ENCODE peak calls at places on chromosomes 13 and 19, in nine cellular contexts. One of them, this sample, is unnamed.
A peak's percentile ranks its signal among the peaks of the same experiment; 100 is the strongest.

GRCh38 chr19:11401808-11402543 is 17.1 kb downstream of the RGL3 start:
- DNase-seq in pancreas: peak; percentile 77
- DNase-seq in tibial nerve: no peak
- DNase-seq in left ventricle myocardium inferior: no peak
- DNase-seq in breast epithelium: no peak
- DNase-seq in CD4-positive, CD25-positive, alpha-beta regulatory T cell: no peak
- DNase-seq in A549: no peak
- DNase-seq in hepatocyte: no peak
- DNase-seq in GM23338: no peak
- DNase-seq in this sample: no peak

GRCh38 chr19:17214531-17215124 is 529 bp upstream of the USE1 start:
- DNase-seq in A549: no peak
- DNase-seq in GM23338: peak; percentile 56
- DNase-seq in breast epithelium: no peak
- DNase-seq in tibial nerve: no peak
- DNase-seq in pancreas: no peak
- DNase-seq in hepatocyte: peak; percentile 3
- DNase-seq in CD4-positive, CD25-positive, alpha-beta regulatory T cell: no peak
- DNase-seq in left ventricle myocardium inferior: no peak
- DNase-seq in this sample: no peak

GRCh38 chr13:53191091-53191490 is 162.5 kb downstream of the OLFM4 start:
- DNase-seq in GM23338: peak; percentile 45
- DNase-seq in A549: no peak
- DNase-seq in pancreas: no peak
- DNase-seq in hepatocyte: peak; percentile 33
- DNase-seq in CD4-positive, CD25-positive, alpha-beta regulatory T cell: no peak
- DNase-seq in left ventricle myocardium inferior: no peak
- DNase-seq in breast epithelium: no peak
- DNase-seq in tibial nerve: no peak
- DNase-seq in this sample: no peak

GRCh38 chr19:55536951-55537740 is at the start of gene SBK2:
- DNase-seq in GM23338: peak; percentile 93
- DNase-seq in A549: no peak
- DNase-seq in left ventricle myocardium inferior: no peak
- DNase-seq in tibial nerve: no peak
- DNase-seq in breast epithelium: no peak
- DNase-seq in CD4-positive, CD25-positive, alpha-beta regulatory T cell: no peak
- DNase-seq in hepatocyte: no peak
- DNase-seq in pancreas: no peak
- DNase-seq in this sample: no peak

GRCh38 chr13:45411631-45412030 is 6.5 kb downstream of the SLC25A30 start:
- DNase-seq in breast epithelium: no peak
- DNase-seq in A549: no peak
- DNase-seq in left ventricle myocardium inferior: no peak
- DNase-seq in CD4-positive, CD25-positive, alpha-beta regulatory T cell: no peak
- DNase-seq in tibial nerve: no peak
- DNase-seq in pancreas: no peak
- DNase-seq in hepatocyte: no peak
- DNase-seq in GM23338: no peak
- DNase-seq in this sample: no peak

GRCh38 chr13:110683203-110683883 is 22.6 kb downstream of the CARS2 start:
- DNase-seq in breast epithelium: no peak
- DNase-seq in pancreas: no peak
- DNase-seq in GM23338: peak; percentile 45
- DNase-seq in left ventricle myocardium inferior: no peak
- DNase-seq in hepatocyte: no peak
- DNase-seq in A549: no peak
- DNase-seq in tibial nerve: no peak
- DNase-seq in CD4-positive, CD25-positive, alpha-beta regulatory T cell: peak; percentile 15
- DNase-seq in this sample: no peak

GRCh38 chr13:78015782-78016181 is 97.2 kb upstream of the EDNRB start:
- DNase-seq in CD4-positive, CD25-positive, alpha-beta regulatory T cell: no peak
- DNase-seq in pancreas: no peak
- DNase-seq in breast epithelium: no peak
- DNase-seq in GM23338: no peak
- DNase-seq in hepatocyte: no peak
- DNase-seq in A549: no peak
- DNase-seq in left ventricle myocardium inferior: no peak
- DNase-seq in tibial nerve: no peak
- DNase-seq in this sample: no peak

GRCh38 chr13:110393761-110394160 is 86.7 kb downstream of the COL4A2 start:
- DNase-seq in hepatocyte: no peak
- DNase-seq in pancreas: no peak
- DNase-seq in left ventricle myocardium inferior: no peak
- DNase-seq in breast epithelium: no peak
- DNase-seq in tibial nerve: no peak
- DNase-seq in A549: no peak
- DNase-seq in GM23338: no peak
- DNase-seq in CD4-positive, CD25-positive, alpha-beta regulatory T cell: no peak
- DNase-seq in this sample: no peak

GRCh38 chr19:49196527-49197240 is 39.1 kb downstream of the TRPM4 start:
- DNase-seq in breast epithelium: peak; percentile 48
- DNase-seq in left ventricle myocardium inferior: peak; percentile 59
- DNase-seq in A549: no peak
- DNase-seq in GM23338: peak; percentile 24
- DNase-seq in pancreas: no peak
- DNase-seq in CD4-positive, CD25-positive, alpha-beta regulatory T cell: no peak
- DNase-seq in hepatocyte: no peak
- DNase-seq in tibial nerve: no peak
- DNase-seq in this sample: no peak

GRCh38 chr13:25753976-25754375 is 297.8 kb downstream of the SHISA2 start:
- DNase-seq in pancreas: no peak
- DNase-seq in left ventricle myocardium inferior: no peak
- DNase-seq in breast epithelium: no peak
- DNase-seq in GM23338: no peak
- DNase-seq in tibial nerve: no peak
- DNase-seq in A549: no peak
- DNase-seq in CD4-positive, CD25-positive, alpha-beta regulatory T cell: no peak
- DNase-seq in hepatocyte: no peak
- DNase-seq in this sample: no peak

GRCh38 chr13:92197669-92198068 is 799.2 kb downstream of the GPC5 start:
- DNase-seq in CD4-positive, CD25-positive, alpha-beta regulatory T cell: no peak
- DNase-seq in left ventricle myocardium inferior: no peak
- DNase-seq in breast epithelium: no peak
- DNase-seq in GM23338: no peak
- DNase-seq in pancreas: no peak
- DNase-seq in A549: no peak
- DNase-seq in hepatocyte: peak; percentile 7
- DNase-seq in tibial nerve: no peak
- DNase-seq in this sample: no peak

GRCh38 chr13:112932971-112933370 is 36.0 kb upstream of the MCF2L start:
- DNase-seq in breast epithelium: no peak
- DNase-seq in left ventricle myocardium inferior: no peak
- DNase-seq in pancreas: no peak
- DNase-seq in hepatocyte: no peak
- DNase-seq in GM23338: no peak
- DNase-seq in tibial nerve: no peak
- DNase-seq in CD4-positive, CD25-positive, alpha-beta regulatory T cell: no peak
- DNase-seq in A549: no peak
- DNase-seq in this sample: peak; percentile 39

GRCh38 chr13:112928958-112929777 is 39.8 kb upstream of the MCF2L start:
- DNase-seq in tibial nerve: no peak
- DNase-seq in GM23338: no peak
- DNase-seq in pancreas: no peak
- DNase-seq in A549: no peak
- DNase-seq in breast epithelium: no peak
- DNase-seq in left ventricle myocardium inferior: no peak
- DNase-seq in hepatocyte: peak; percentile 81
- DNase-seq in CD4-positive, CD25-positive, alpha-beta regulatory T cell: no peak
- DNase-seq in this sample: no peak

GRCh38 chr13:112930192-112930591 is 38.8 kb upstream of the MCF2L start:
- DNase-seq in CD4-positive, CD25-positive, alpha-beta regulatory T cell: no peak
- DNase-seq in left ventricle myocardium inferior: no peak
- DNase-seq in pancreas: no peak
- DNase-seq in tibial nerve: no peak
- DNase-seq in A549: no peak
- DNase-seq in hepatocyte: no peak
- DNase-seq in GM23338: no peak
- DNase-seq in breast epithelium: no peak
- DNase-seq in this sample: no peak

GRCh38 chr13:112929778-112930055 is 39.3 kb upstream of the MCF2L start:
- DNase-seq in A549: no peak
- DNase-seq in tibial nerve: no peak
- DNase-seq in GM23338: no peak
- DNase-seq in breast epithelium: no peak
- DNase-seq in pancreas: no peak
- DNase-seq in hepatocyte: no peak
- DNase-seq in left ventricle myocardium inferior: no peak
- DNase-seq in CD4-positive, CD25-positive, alpha-beta regulatory T cell: no peak
- DNase-seq in this sample: no peak

GRCh38 chr13:112931028-112931934 is 37.7 kb upstream of the MCF2L start:
- DNase-seq in hepatocyte: peak; percentile 81
- DNase-seq in left ventricle myocardium inferior: no peak
- DNase-seq in GM23338: peak; percentile 74
- DNase-seq in pancreas: no peak
- DNase-seq in A549: peak; percentile 50
- DNase-seq in CD4-positive, CD25-positive, alpha-beta regulatory T cell: no peak
- DNase-seq in breast epithelium: peak; percentile 64
- DNase-seq in tibial nerve: no peak
- DNase-seq in this sample: no peak
- H3K27ac ChIP-seq in hepatocyte: peak overlapping the region; percentile 72
- H3K27ac ChIP-seq in left ventricle myocardium inferior: no peak overlapping the region
- H3K27ac ChIP-seq in GM23338: no peak overlapping the region
- H3K27ac ChIP-seq in pancreas: no peak overlapping the region
- H3K27ac ChIP-seq in A549: no peak overlapping the region
- H3K27ac ChIP-seq in CD4-positive, CD25-positive, alpha-beta regulatory T cell: no peak overlapping the region
- H3K27ac ChIP-seq in breast epithelium: peak overlapping the region; percentile 57
- H3K27ac ChIP-seq in tibial nerve: no peak overlapping the region
- H3K27ac ChIP-seq in this sample: no peak overlapping the region

GRCh38 chr19:41930926-41931592 is 2.8 kb upstream of the ERFL start:
- DNase-seq in left ventricle myocardium inferior: no peak
- DNase-seq in CD4-positive, CD25-positive, alpha-beta regulatory T cell: no peak
- DNase-seq in GM23338: peak; percentile 87
- DNase-seq in pancreas: no peak
- DNase-seq in hepatocyte: no peak
- DNase-seq in breast epithelium: no peak
- DNase-seq in tibial nerve: no peak
- DNase-seq in A549: no peak
- DNase-seq in this sample: no peak

GRCh38 chr19:41928221-41928683 is at the start of gene ERFL:
- DNase-seq in tibial nerve: no peak
- DNase-seq in CD4-positive, CD25-positive, alpha-beta regulatory T cell: no peak
- DNase-seq in hepatocyte: no peak
- DNase-seq in left ventricle myocardium inferior: no peak
- DNase-seq in A549: no peak
- DNase-seq in GM23338: peak; percentile 50
- DNase-seq in pancreas: no peak
- DNase-seq in breast epithelium: no peak
- DNase-seq in this sample: no peak

GRCh38 chr19:41928754-41929535 is 696 bp upstream of the ERFL start:
- DNase-seq in tibial nerve: no peak
- DNase-seq in left ventricle myocardium inferior: no peak
- DNase-seq in GM23338: no peak
- DNase-seq in CD4-positive, CD25-positive, alpha-beta regulatory T cell: no peak
- DNase-seq in pancreas: no peak
- DNase-seq in hepatocyte: no peak
- DNase-seq in breast epithelium: no peak
- DNase-seq in A549: no peak
- DNase-seq in this sample: no peak

GRCh38 chr19:41929536-41930071 is 1.4 kb upstream of the ERFL start:
- DNase-seq in GM23338: peak; percentile 53
- DNase-seq in left ventricle myocardium inferior: no peak
- DNase-seq in A549: no peak
- DNase-seq in tibial nerve: no peak
- DNase-seq in pancreas: no peak
- DNase-seq in breast epithelium: no peak
- DNase-seq in CD4-positive, CD25-positive, alpha-beta regulatory T cell: no peak
- DNase-seq in hepatocyte: no peak
- DNase-seq in this sample: no peak

DNA sequence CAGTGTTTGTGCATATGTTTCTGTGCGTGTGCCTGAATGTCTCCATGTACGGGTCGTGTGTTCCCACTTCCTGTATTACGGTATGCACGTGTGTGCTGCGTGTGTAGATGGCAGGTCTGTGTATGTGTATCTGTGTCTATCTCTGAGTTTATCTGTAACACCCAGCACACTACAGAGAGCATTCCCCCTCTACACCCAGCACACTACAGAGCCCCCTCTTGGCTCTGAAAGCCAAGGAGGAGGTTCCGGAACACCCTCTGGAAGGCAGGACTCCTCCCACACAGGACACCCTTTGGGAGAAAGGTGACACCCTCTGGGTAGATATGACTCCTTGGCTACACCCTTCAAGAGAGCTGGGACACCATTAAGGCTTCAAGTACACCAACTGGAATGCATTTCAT is 2.1 kb upstream of the ERFL start:
- DNase-seq in breast epithelium: no peak
- DNase-seq in CD4-positive, CD25-positive, alpha-beta regulatory T cell: no peak
- DNase-seq in pancreas: no peak
- DNase-seq in GM23338: no peak
- DNase-seq in A549: no peak
- DNase-seq in hepatocyte: no peak
- DNase-seq in left ventricle myocardium inferior: no peak
- DNase-seq in tibial nerve: no peak
- DNase-seq in this sample: no peak
- H3K4me1 ChIP-seq in breast epithelium: no peaks in the 10 kb centered on the region
- H3K4me1 ChIP-seq in CD4-positive, CD25-positive, alpha-beta regulatory T cell: peaks cover 38% of the 10 kb centered on the region
- H3K4me1 ChIP-seq in pancreas: no peaks in the 10 kb centered on the region
- H3K4me1 ChIP-seq in GM23338: peaks cover 23% of the 10 kb centered on the region
- H3K4me1 ChIP-seq in A549: peaks cover 13% of the 10 kb centered on the region
- H3K4me1 ChIP-seq in hepatocyte: peaks cover 11% of the 10 kb centered on the region
- H3K4me1 ChIP-seq in left ventricle myocardium inferior: peaks cover 24% of the 10 kb centered on the region
- H3K4me1 ChIP-seq in tibial nerve: no peaks in the 10 kb centered on the region
- H3K4me1 ChIP-seq in this sample: peaks cover 42% of the 10 kb centered on the region

GRCh38 chr19:12482505-12482886 is 2.1 kb downstream of the ZNF709 start:
- DNase-seq in breast epithelium: no peak
- DNase-seq in tibial nerve: no peak
- DNase-seq in CD4-positive, CD25-positive, alpha-beta regulatory T cell: no peak
- DNase-seq in left ventricle myocardium inferior: no peak
- DNase-seq in pancreas: no peak
- DNase-seq in A549: no peak
- DNase-seq in hepatocyte: no peak
- DNase-seq in GM23338: no peak
- DNase-seq in this sample: no peak
- H3K27ac ChIP-seq in breast epithelium: no peak overlapping the region
- H3K27ac ChIP-seq in tibial nerve: no peak overlapping the region
- H3K27ac ChIP-seq in CD4-positive, CD25-positive, alpha-beta regulatory T cell: no peak overlapping the region
- H3K27ac ChIP-seq in left ventricle myocardium inferior: no peak overlapping the region
- H3K27ac ChIP-seq in pancreas: no peak overlapping the region
- H3K27ac ChIP-seq in A549: no peak overlapping the region
- H3K27ac ChIP-seq in hepatocyte: no peak overlapping the region
- H3K27ac ChIP-seq in GM23338: no peak overlapping the region
- H3K27ac ChIP-seq in this sample: no peak overlapping the region

DNA sequence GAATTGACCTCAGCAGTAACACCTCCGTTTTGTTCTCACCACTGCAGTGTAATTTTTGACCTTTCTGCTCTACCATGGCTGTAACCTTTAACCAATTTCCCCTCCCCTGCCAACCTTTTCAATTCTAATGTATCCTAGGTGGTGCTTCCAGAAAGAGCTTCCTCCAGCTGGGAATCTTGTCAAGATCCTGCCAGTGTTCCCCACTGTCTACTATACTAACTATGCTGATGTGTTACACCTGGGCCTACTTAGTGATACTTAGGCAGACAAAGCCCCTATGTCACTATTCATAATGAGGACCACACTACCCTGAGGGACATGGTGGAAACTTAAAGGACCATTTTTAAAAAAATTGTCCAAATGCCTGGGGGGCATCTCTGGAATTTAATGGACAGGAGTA is 41.0 kb downstream of the MBNL2 start:
- DNase-seq in left ventricle myocardium inferior: no peak
- DNase-seq in A549: no peak
- DNase-seq in CD4-positive, CD25-positive, alpha-beta regulatory T cell: no peak
- DNase-seq in pancreas: no peak
- DNase-seq in tibial nerve: peak; percentile 3
- DNase-seq in GM23338: no peak
- DNase-seq in breast epithelium: no peak
- DNase-seq in hepatocyte: no peak
- DNase-seq in this sample: no peak
- H3K4me1 ChIP-seq in left ventricle myocardium inferior: peaks cover 100% of the 10 kb centered on the region
- H3K4me1 ChIP-seq in A549: peaks cover 71% of the 10 kb centered on the region
- H3K4me1 ChIP-seq in CD4-positive, CD25-positive, alpha-beta regulatory T cell: peaks cover 15% of the 10 kb centered on the region
- H3K4me1 ChIP-seq in pancreas: peaks cover 43% of the 10 kb centered on the region
- H3K4me1 ChIP-seq in tibial nerve: no peaks in the 10 kb centered on the region
- H3K4me1 ChIP-seq in GM23338: peaks cover 23% of the 10 kb centered on the region
- H3K4me1 ChIP-seq in breast epithelium: peaks cover 8% of the 10 kb centered on the region
- H3K4me1 ChIP-seq in hepatocyte: peaks cover 40% of the 10 kb centered on the region
- H3K4me1 ChIP-seq in this sample: peaks cover 5% of the 10 kb centered on the region